ENCODE peak calls at places on chromosome 15, in six cellular contexts. F is NCI-H345; O is LHCN-M2; Q is AG08395; I is CD8-positive, alpha-beta memory T cell; A is cardiac septum. M is an unnamed sample.

GRCh38 chr15:96353931-96354730 is 23.6 kb downstream of the NR2F2 start:
- DNase-seq in F (no peak), O (peak), A (peak), Q (peak), I (no peak), M (no peak)

GRCh38 chr15:68818671-68819450 is 1.8 kb downstream of the ANP32A start:
- DNase-seq in I (no peak), Q (peak), A (peak), F (peak), O (peak), M (peak)

GRCh38 chr15:85716261-85716660 is 78.5 kb downstream of the KLHL25 start:
- DNase-seq in A (no peak), F (no peak), Q (no peak), O (no peak), I (no peak), M (no peak)

GRCh38 chr15:66293419-66294156 is at the start of gene DIS3L:
- DNase-seq in F (peak), I (peak), A (peak), Q (peak), O (peak), M (peak)

GRCh38 chr15:94198633-94199032 is 32.7 kb upstream of the MCTP2 start:
- DNase-seq in O (no peak), F (no peak), Q (no peak), I (no peak), A (no peak), M (no peak)

GRCh38 chr15:83287541-83288027 is 3.1 kb upstream of the BNC1 start:
- DNase-seq in Q (peak), O (peak), A (no peak), F (no peak), I (no peak), M (no peak)

GRCh38 chr15:38130200-38130567 is 122.5 kb upstream of the SPRED1 start:
- DNase-seq in Q (no peak), F (no peak), A (no peak), I (no peak), O (no peak), M (no peak)

GRCh38 chr15:66760968-66761722 is 59.1 kb downstream of the SMAD6 start:
- DNase-seq in A (no peak), I (no peak), O (no peak), Q (no peak), F (no peak), M (no peak)

GRCh38 chr15:73822998-73823397 is 50.4 kb upstream of the TBC1D21 start:
- DNase-seq in I (no peak), F (no peak), O (peak), A (no peak), Q (peak), M (no peak)